ENCODE peak calls at places on chromosomes 5 and 9, in five cellular contexts. One of them, this sample, is unnamed.

GRCh38 chr5:124453221-124454032 is 293.0 kb downstream of the ZNF608 start:
- DNase-seq in stimulated activated CD4-positive, alpha-beta T cell treated with anti-CD3 and anti-CD28 coated beads, Interleukin-2, amount 100 ng/mL, for 48 hours: no peak
- DNase-seq in AG09319: peak; percentile 34
- DNase-seq in activated naive CD4-positive, alpha-beta T cell treated with Interleukin-2 at 50 U/mL for 16 hours: no peak
- DNase-seq in CD8-positive, alpha-beta memory T cell: no peak
- DNase-seq in this sample: no peak

GRCh38 chr9:69174645-69175487 is 789 bp downstream of the TJP2 start:
- DNase-seq in stimulated activated CD4-positive, alpha-beta T cell treated with anti-CD3 and anti-CD28 coated beads, Interleukin-2, amount 100 ng/mL, for 48 hours: peak; percentile 55
- DNase-seq in AG09319: peak; percentile 87
- DNase-seq in activated naive CD4-positive, alpha-beta T cell treated with Interleukin-2 at 50 U/mL for 16 hours: peak; percentile 68
- DNase-seq in CD8-positive, alpha-beta memory T cell: no peak
- DNase-seq in this sample: peak; percentile 8

GRCh38 chr5:15702102-15702501 is 202.1 kb downstream of the FBXL7 start:
- DNase-seq in stimulated activated CD4-positive, alpha-beta T cell treated with anti-CD3 and anti-CD28 coated beads, Interleukin-2, amount 100 ng/mL, for 48 hours: no peak
- DNase-seq in AG09319: no peak
- DNase-seq in activated naive CD4-positive, alpha-beta T cell treated with Interleukin-2 at 50 U/mL for 16 hours: no peak
- DNase-seq in CD8-positive, alpha-beta memory T cell: no peak
- DNase-seq in this sample: no peak

GRCh38 chr5:5071554-5071953 is 68.6 kb upstream of the ADAMTS16 start:
- DNase-seq in stimulated activated CD4-positive, alpha-beta T cell treated with anti-CD3 and anti-CD28 coated beads, Interleukin-2, amount 100 ng/mL, for 48 hours: no peak
- DNase-seq in AG09319: no peak
- DNase-seq in activated naive CD4-positive, alpha-beta T cell treated with Interleukin-2 at 50 U/mL for 16 hours: no peak
- DNase-seq in CD8-positive, alpha-beta memory T cell: no peak
- DNase-seq in this sample: no peak

GRCh38 chr5:90344693-90345092 is 64.9 kb downstream of the CETN3 start:
- DNase-seq in stimulated activated CD4-positive, alpha-beta T cell treated with anti-CD3 and anti-CD28 coated beads, Interleukin-2, amount 100 ng/mL, for 48 hours: no peak
- DNase-seq in AG09319: no peak
- DNase-seq in activated naive CD4-positive, alpha-beta T cell treated with Interleukin-2 at 50 U/mL for 16 hours: no peak
- DNase-seq in CD8-positive, alpha-beta memory T cell: no peak
- DNase-seq in this sample: no peak

GRCh38 chr9:100324594-100325200 is 28.0 kb downstream of the TEX10 start:
- DNase-seq in stimulated activated CD4-positive, alpha-beta T cell treated with anti-CD3 and anti-CD28 coated beads, Interleukin-2, amount 100 ng/mL, for 48 hours: no peak
- DNase-seq in AG09319: peak; percentile 30
- DNase-seq in activated naive CD4-positive, alpha-beta T cell treated with Interleukin-2 at 50 U/mL for 16 hours: no peak
- DNase-seq in CD8-positive, alpha-beta memory T cell: no peak
- DNase-seq in this sample: no peak

GRCh38 chr9:70056545-70056944 is 12.9 kb downstream of the MAMDC2 start:
- DNase-seq in stimulated activated CD4-positive, alpha-beta T cell treated with anti-CD3 and anti-CD28 coated beads, Interleukin-2, amount 100 ng/mL, for 48 hours: no peak
- DNase-seq in AG09319: no peak
- DNase-seq in activated naive CD4-positive, alpha-beta T cell treated with Interleukin-2 at 50 U/mL for 16 hours: no peak
- DNase-seq in CD8-positive, alpha-beta memory T cell: no peak
- DNase-seq in this sample: no peak

GRCh38 chr9:36566813-36567217 is 5.9 kb upstream of the MELK start:
- DNase-seq in stimulated activated CD4-positive, alpha-beta T cell treated with anti-CD3 and anti-CD28 coated beads, Interleukin-2, amount 100 ng/mL, for 48 hours: no peak
- DNase-seq in AG09319: no peak
- DNase-seq in activated naive CD4-positive, alpha-beta T cell treated with Interleukin-2 at 50 U/mL for 16 hours: no peak
- DNase-seq in CD8-positive, alpha-beta memory T cell: no peak
- DNase-seq in this sample: no peak

GRCh38 chr9:93679536-93680444 is 103.4 kb downstream of the PHF2 start:
- DNase-seq in stimulated activated CD4-positive, alpha-beta T cell treated with anti-CD3 and anti-CD28 coated beads, Interleukin-2, amount 100 ng/mL, for 48 hours: no peak
- DNase-seq in AG09319: no peak
- DNase-seq in activated naive CD4-positive, alpha-beta T cell treated with Interleukin-2 at 50 U/mL for 16 hours: no peak
- DNase-seq in CD8-positive, alpha-beta memory T cell: peak; percentile 40
- DNase-seq in this sample: no peak

GRCh38 chr5:76388791-76389512 is 14.1 kb upstream of the IQGAP2 start:
- DNase-seq in stimulated activated CD4-positive, alpha-beta T cell treated with anti-CD3 and anti-CD28 coated beads, Interleukin-2, amount 100 ng/mL, for 48 hours: no peak
- DNase-seq in AG09319: no peak
- DNase-seq in activated naive CD4-positive, alpha-beta T cell treated with Interleukin-2 at 50 U/mL for 16 hours: no peak
- DNase-seq in CD8-positive, alpha-beta memory T cell: no peak
- DNase-seq in this sample: no peak

GRCh38 chr9:35225677-35226076 is 63.9 kb downstream of the UNC13B start:
- DNase-seq in stimulated activated CD4-positive, alpha-beta T cell treated with anti-CD3 and anti-CD28 coated beads, Interleukin-2, amount 100 ng/mL, for 48 hours: no peak
- DNase-seq in AG09319: no peak
- DNase-seq in activated naive CD4-positive, alpha-beta T cell treated with Interleukin-2 at 50 U/mL for 16 hours: no peak
- DNase-seq in CD8-positive, alpha-beta memory T cell: no peak
- DNase-seq in this sample: no peak

GRCh38 chr5:170591055-170591454 is 87.2 kb downstream of the KCNIP1 start:
- DNase-seq in stimulated activated CD4-positive, alpha-beta T cell treated with anti-CD3 and anti-CD28 coated beads, Interleukin-2, amount 100 ng/mL, for 48 hours: no peak
- DNase-seq in AG09319: no peak
- DNase-seq in activated naive CD4-positive, alpha-beta T cell treated with Interleukin-2 at 50 U/mL for 16 hours: no peak
- DNase-seq in CD8-positive, alpha-beta memory T cell: no peak
- DNase-seq in this sample: no peak

GRCh38 chr5:134438268-134438622 is 26.6 kb upstream of the CDKN2AIPNL start:
- DNase-seq in stimulated activated CD4-positive, alpha-beta T cell treated with anti-CD3 and anti-CD28 coated beads, Interleukin-2, amount 100 ng/mL, for 48 hours: no peak
- DNase-seq in AG09319: peak; percentile 46
- DNase-seq in activated naive CD4-positive, alpha-beta T cell treated with Interleukin-2 at 50 U/mL for 16 hours: no peak
- DNase-seq in CD8-positive, alpha-beta memory T cell: no peak
- DNase-seq in this sample: no peak

GRCh38 chr5:91283899-91284298 is 99.2 kb downstream of the ARRDC3 start:
- DNase-seq in stimulated activated CD4-positive, alpha-beta T cell treated with anti-CD3 and anti-CD28 coated beads, Interleukin-2, amount 100 ng/mL, for 48 hours: no peak
- DNase-seq in AG09319: no peak
- DNase-seq in activated naive CD4-positive, alpha-beta T cell treated with Interleukin-2 at 50 U/mL for 16 hours: no peak
- DNase-seq in CD8-positive, alpha-beta memory T cell: no peak
- DNase-seq in this sample: no peak

GRCh38 chr5:102375256-102375655 is 79.2 kb upstream of the SLCO4C1 start:
- DNase-seq in stimulated activated CD4-positive, alpha-beta T cell treated with anti-CD3 and anti-CD28 coated beads, Interleukin-2, amount 100 ng/mL, for 48 hours: no peak
- DNase-seq in AG09319: no peak
- DNase-seq in activated naive CD4-positive, alpha-beta T cell treated with Interleukin-2 at 50 U/mL for 16 hours: no peak
- DNase-seq in CD8-positive, alpha-beta memory T cell: no peak
- DNase-seq in this sample: no peak

GRCh38 chr9:20593551-20593950 is 28.7 kb downstream of the MLLT3 start:
- DNase-seq in stimulated activated CD4-positive, alpha-beta T cell treated with anti-CD3 and anti-CD28 coated beads, Interleukin-2, amount 100 ng/mL, for 48 hours: no peak
- DNase-seq in AG09319: no peak
- DNase-seq in activated naive CD4-positive, alpha-beta T cell treated with Interleukin-2 at 50 U/mL for 16 hours: no peak
- DNase-seq in CD8-positive, alpha-beta memory T cell: no peak
- DNase-seq in this sample: no peak

This sample was measured in effector memory CD4-positive, alpha-beta T cell.